ENCODE peak calls at places on chromosomes 1 and 21, in five cellular contexts. One of them, this sample, is unnamed.

GRCh38 chr1:117818456-117818855 is 111.0 kb downstream of the GDAP2 start:
- DNase-seq in fibroblast of pulmonary artery: no peak
- DNase-seq in fibroblast of mammary gland: peak
- DNase-seq in cardiac muscle cell: no peak
- DNase-seq in IMR-90: peak
- DNase-seq in this sample: no peak

GRCh38 chr1:225903623-225904022 is 14.7 kb upstream of the LEFTY1 start:
- DNase-seq in cardiac muscle cell: no peak
- DNase-seq in fibroblast of mammary gland: no peak
- DNase-seq in fibroblast of pulmonary artery: no peak
- DNase-seq in IMR-90: no peak
- DNase-seq in this sample: no peak

GRCh38 chr1:6694126-6694713 is 7.4 kb downstream of the DNAJC11 start:
- DNase-seq in fibroblast of mammary gland: no peak
- DNase-seq in IMR-90: no peak
- DNase-seq in fibroblast of pulmonary artery: no peak
- DNase-seq in cardiac muscle cell: no peak
- DNase-seq in this sample: no peak

GRCh38 chr21:31334648-31335121 is 9.4 kb downstream of the TIAM1 start:
- DNase-seq in IMR-90: no peak
- DNase-seq in cardiac muscle cell: no peak
- DNase-seq in fibroblast of mammary gland: no peak
- DNase-seq in fibroblast of pulmonary artery: no peak
- DNase-seq in this sample: no peak

GRCh38 chr1:205354259-205354904 is 2.3 kb downstream of the KLHDC8A start:
- DNase-seq in cardiac muscle cell: peak
- DNase-seq in IMR-90: peak
- DNase-seq in fibroblast of mammary gland: peak
- DNase-seq in fibroblast of pulmonary artery: peak
- DNase-seq in this sample: peak

GRCh38 chr1:15941044-15941840 is 34.7 kb downstream of the ZBTB17 start:
- DNase-seq in IMR-90: no peak
- DNase-seq in fibroblast of mammary gland: no peak
- DNase-seq in cardiac muscle cell: no peak
- DNase-seq in fibroblast of pulmonary artery: no peak
- DNase-seq in this sample: no peak

GRCh38 chr1:27127419-27127818 is 27.5 kb downstream of the SLC9A1 start:
- DNase-seq in fibroblast of pulmonary artery: no peak
- DNase-seq in fibroblast of mammary gland: no peak
- DNase-seq in IMR-90: no peak
- DNase-seq in cardiac muscle cell: no peak
- DNase-seq in this sample: no peak

GRCh38 chr1:50661626-50662025 is 238.4 kb upstream of the DMRTA2 start:
- DNase-seq in cardiac muscle cell: no peak
- DNase-seq in fibroblast of mammary gland: peak
- DNase-seq in fibroblast of pulmonary artery: no peak
- DNase-seq in IMR-90: peak
- DNase-seq in this sample: no peak

GRCh38 chr1:38151399-38151798 is 104.8 kb upstream of the POU3F1 start:
- DNase-seq in fibroblast of pulmonary artery: no peak
- DNase-seq in cardiac muscle cell: no peak
- DNase-seq in IMR-90: no peak
- DNase-seq in fibroblast of mammary gland: no peak
- DNase-seq in this sample: no peak

GRCh38 chr1:204431310-204432184 is 19.9 kb upstream of the PPP1R15B start:
- DNase-seq in IMR-90: peak
- DNase-seq in fibroblast of mammary gland: peak
- DNase-seq in cardiac muscle cell: peak
- DNase-seq in fibroblast of pulmonary artery: peak
- DNase-seq in this sample: peak

GRCh38 chr1:210233216-210233494 is 559 bp downstream of the SERTAD4 start:
- DNase-seq in IMR-90: no peak
- DNase-seq in fibroblast of mammary gland: no peak
- DNase-seq in fibroblast of pulmonary artery: no peak
- DNase-seq in cardiac muscle cell: peak
- DNase-seq in this sample: no peak

GRCh38 chr21:42654179-42654912 is 925 bp downstream of the PDE9A start:
- DNase-seq in cardiac muscle cell: no peak
- DNase-seq in IMR-90: no peak
- DNase-seq in fibroblast of mammary gland: no peak
- DNase-seq in fibroblast of pulmonary artery: no peak
- DNase-seq in this sample: no peak

GRCh38 chr21:32279377-32279680 is 480 bp upstream of the MIS18A start:
- DNase-seq in fibroblast of pulmonary artery: no peak
- DNase-seq in cardiac muscle cell: no peak
- DNase-seq in fibroblast of mammary gland: no peak
- DNase-seq in IMR-90: no peak
- DNase-seq in this sample: no peak

GRCh38 chr1:240091614-240092300 is at the start of gene FMN2:
- DNase-seq in fibroblast of mammary gland: no peak
- DNase-seq in cardiac muscle cell: peak
- DNase-seq in fibroblast of pulmonary artery: no peak
- DNase-seq in IMR-90: peak
- DNase-seq in this sample: peak

DNA sequence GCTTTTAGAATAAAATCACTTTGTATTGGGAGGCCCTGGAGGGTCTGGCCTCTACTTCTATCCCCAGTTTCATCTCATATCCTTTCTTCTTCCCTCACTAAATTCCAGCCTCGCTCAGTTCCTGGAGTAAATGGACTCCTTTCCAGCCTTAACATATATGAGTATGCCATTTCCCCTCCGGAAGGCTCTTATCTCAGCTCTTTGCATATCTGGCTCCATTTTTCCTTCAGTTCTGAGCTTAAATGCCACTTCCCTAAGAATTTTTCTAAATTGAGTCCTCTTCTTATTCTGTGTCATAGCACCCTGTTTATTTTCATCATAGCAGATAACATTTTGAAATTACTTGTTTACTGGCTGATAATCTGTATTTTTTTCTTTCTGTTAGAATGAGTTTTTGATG is 20.2 kb upstream of the DUSP10 start:
- DNase-seq in cardiac muscle cell: peak
- DNase-seq in fibroblast of pulmonary artery: peak
- DNase-seq in IMR-90: no peak
- DNase-seq in fibroblast of mammary gland: no peak
- DNase-seq in this sample: no peak
- H3K4me3 ChIP-seq in cardiac muscle cell: no peak
- H3K4me3 ChIP-seq in fibroblast of pulmonary artery: no peak
- H3K4me3 ChIP-seq in IMR-90: no peak
- H3K4me3 ChIP-seq in fibroblast of mammary gland: no peak
- H3K4me3 ChIP-seq in this sample: no peak

DNA sequence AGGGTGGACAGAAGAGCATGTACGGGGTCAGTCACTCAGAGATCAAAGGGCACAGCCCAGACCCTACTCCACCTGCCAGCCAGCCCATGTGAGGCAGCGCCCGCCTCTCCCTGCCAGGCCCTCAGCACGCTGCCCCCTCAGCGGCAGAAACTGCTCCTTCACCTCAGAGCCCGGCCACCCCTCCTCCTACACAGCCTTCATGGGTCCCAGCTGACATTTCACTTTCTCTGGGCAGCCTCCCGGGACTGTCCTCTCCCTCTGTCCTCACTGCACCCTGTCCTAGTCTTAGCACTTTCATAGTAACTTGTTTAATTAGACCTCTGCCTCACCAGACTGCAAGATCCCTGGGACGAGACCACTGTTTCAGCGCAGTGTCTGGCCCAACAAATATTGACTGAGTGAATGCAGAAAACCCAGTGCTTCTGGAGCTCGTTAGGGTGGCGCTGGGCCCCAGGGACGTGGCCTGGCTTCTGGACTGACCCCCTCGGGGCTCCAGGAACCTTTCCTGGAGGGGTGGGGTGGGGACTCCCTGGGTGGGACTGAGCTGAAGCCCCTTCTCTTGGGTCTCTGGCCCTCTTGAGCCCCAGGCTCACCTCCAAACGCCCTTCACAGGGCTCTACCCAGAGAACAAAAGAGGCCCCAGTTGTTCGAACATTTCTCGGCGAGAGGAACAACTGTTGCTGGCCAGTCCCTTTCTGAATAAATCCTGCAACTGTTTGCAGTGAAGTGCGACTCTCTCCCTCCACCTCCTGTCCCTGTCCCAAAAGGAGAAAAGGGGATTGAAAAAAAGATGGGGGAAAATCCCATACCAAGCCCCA is 114.9 kb downstream of the CASZ1 start:
- DNase-seq in IMR-90: no peak
- DNase-seq in fibroblast of mammary gland: no peak
- DNase-seq in cardiac muscle cell: no peak
- DNase-seq in fibroblast of pulmonary artery: no peak
- DNase-seq in this sample: no peak
- H3K4me3 ChIP-seq in IMR-90: no peak
- H3K4me3 ChIP-seq in fibroblast of mammary gland: no peak
- H3K4me3 ChIP-seq in cardiac muscle cell: no peak
- H3K4me3 ChIP-seq in fibroblast of pulmonary artery: no peak
- H3K4me3 ChIP-seq in this sample: no peak

GRCh38 chr1:25616932-25617625 is 488 bp downstream of the MAN1C1 start:
- DNase-seq in fibroblast of mammary gland: no peak
- DNase-seq in fibroblast of pulmonary artery: no peak
- DNase-seq in IMR-90: no peak
- DNase-seq in cardiac muscle cell: no peak
- DNase-seq in this sample: no peak

GRCh38 chr1:25620211-25620610 is 3.6 kb downstream of the MAN1C1 start:
- DNase-seq in fibroblast of pulmonary artery: no peak
- DNase-seq in fibroblast of mammary gland: no peak
- DNase-seq in cardiac muscle cell: no peak
- DNase-seq in IMR-90: no peak
- DNase-seq in this sample: no peak

GRCh38 chr1:25617626-25618432 is 1.2 kb downstream of the MAN1C1 start:
- DNase-seq in cardiac muscle cell: no peak
- DNase-seq in IMR-90: no peak
- DNase-seq in fibroblast of mammary gland: no peak
- DNase-seq in fibroblast of pulmonary artery: no peak
- DNase-seq in this sample: no peak

GRCh38 chr1:25619101-25619890 is 2.7 kb downstream of the MAN1C1 start:
- DNase-seq in cardiac muscle cell: peak
- DNase-seq in IMR-90: peak
- DNase-seq in fibroblast of mammary gland: no peak
- DNase-seq in fibroblast of pulmonary artery: peak
- DNase-seq in this sample: no peak

DNA sequence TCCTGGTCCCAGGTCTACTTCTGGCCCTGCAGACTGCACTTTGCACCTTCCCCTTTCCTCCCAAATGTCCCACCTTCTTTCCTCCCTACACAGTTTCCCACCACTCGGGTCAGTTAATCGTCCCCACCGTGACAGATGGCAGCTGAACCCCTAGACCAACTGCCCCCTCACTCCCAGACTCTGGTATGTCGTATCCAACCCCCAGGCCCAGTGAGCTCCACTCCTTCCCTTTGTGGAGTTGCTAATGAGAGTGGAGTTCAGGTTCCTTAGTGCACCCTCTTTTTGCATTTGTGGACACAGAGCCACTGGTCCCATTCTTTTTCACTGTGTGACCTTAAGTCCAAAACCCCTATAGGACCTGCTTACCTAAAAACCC is 1.8 kb downstream of the MAN1C1 start:
- DNase-seq in fibroblast of mammary gland: no peak
- DNase-seq in cardiac muscle cell: no peak
- DNase-seq in IMR-90: no peak
- DNase-seq in fibroblast of pulmonary artery: no peak
- DNase-seq in this sample: no peak
- H3K4me3 ChIP-seq in fibroblast of mammary gland: peak
- H3K4me3 ChIP-seq in cardiac muscle cell: peak
- H3K4me3 ChIP-seq in IMR-90: peak
- H3K4me3 ChIP-seq in fibroblast of pulmonary artery: no peak
- H3K4me3 ChIP-seq in this sample: no peak

GRCh38 chr1:112849967-112850641 is 105.9 kb downstream of the SLC16A1 start:
- DNase-seq in IMR-90: no peak
- DNase-seq in fibroblast of mammary gland: no peak
- DNase-seq in cardiac muscle cell: no peak
- DNase-seq in fibroblast of pulmonary artery: no peak
- DNase-seq in this sample: no peak
- H3K4me3 ChIP-seq in IMR-90: peak
- H3K4me3 ChIP-seq in fibroblast of mammary gland: peak
- H3K4me3 ChIP-seq in cardiac muscle cell: peak
- H3K4me3 ChIP-seq in fibroblast of pulmonary artery: peak
- H3K4me3 ChIP-seq in this sample: no peak

GRCh38 chr1:228148971-228149340 is 774 bp upstream of the GJC2 start:
- DNase-seq in fibroblast of pulmonary artery: no peak
- DNase-seq in cardiac muscle cell: no peak
- DNase-seq in IMR-90: no peak
- DNase-seq in fibroblast of mammary gland: no peak
- DNase-seq in this sample: no peak

GRCh38 chr1:228150458-228151169 is 884 bp downstream of the GJC2 start:
- DNase-seq in fibroblast of pulmonary artery: peak
- DNase-seq in cardiac muscle cell: peak
- DNase-seq in IMR-90: peak
- DNase-seq in fibroblast of mammary gland: peak
- DNase-seq in this sample: no peak

GRCh38 chr1:228149341-228150020 is at the start of gene GJC2:
- DNase-seq in IMR-90: peak
- DNase-seq in fibroblast of pulmonary artery: peak
- DNase-seq in cardiac muscle cell: peak
- DNase-seq in fibroblast of mammary gland: no peak
- DNase-seq in this sample: no peak

GRCh38 chr1:228151170-228151513 is 1.4 kb downstream of the GJC2 start:
- DNase-seq in fibroblast of pulmonary artery: no peak
- DNase-seq in cardiac muscle cell: no peak
- DNase-seq in fibroblast of mammary gland: no peak
- DNase-seq in IMR-90: no peak
- DNase-seq in this sample: no peak

GRCh38 chr1:228150021-228150457 is 309 bp downstream of the GJC2 start:
- DNase-seq in IMR-90: no peak
- DNase-seq in cardiac muscle cell: no peak
- DNase-seq in fibroblast of pulmonary artery: no peak
- DNase-seq in fibroblast of mammary gland: no peak
- DNase-seq in this sample: no peak
- H3K4me3 ChIP-seq in IMR-90: no peak
- H3K4me3 ChIP-seq in cardiac muscle cell: no peak
- H3K4me3 ChIP-seq in fibroblast of pulmonary artery: no peak
- H3K4me3 ChIP-seq in fibroblast of mammary gland: no peak
- H3K4me3 ChIP-seq in this sample: no peak

DNA sequence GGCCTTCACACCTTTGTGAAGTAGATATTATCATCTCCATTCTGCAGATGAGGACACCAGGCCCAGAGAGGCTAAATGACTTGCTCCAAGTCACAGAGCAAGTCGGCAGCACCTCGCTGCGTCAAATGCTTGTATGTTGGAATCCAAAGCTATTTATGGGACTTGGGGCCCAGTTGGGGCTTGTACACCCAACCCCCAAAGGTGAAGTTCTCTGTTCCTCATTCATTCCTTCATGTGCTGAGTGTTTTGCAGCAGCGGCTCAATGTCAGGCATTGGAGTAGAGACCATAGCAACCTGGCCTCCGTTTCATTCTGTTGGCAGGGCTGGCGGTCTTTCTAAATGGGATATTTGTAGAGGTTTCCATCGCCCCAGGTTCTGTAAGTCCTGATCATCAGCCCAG is 113.4 kb upstream of the SLC25A33 start:
- DNase-seq in cardiac muscle cell: no peak
- DNase-seq in fibroblast of mammary gland: no peak
- DNase-seq in fibroblast of pulmonary artery: no peak
- DNase-seq in IMR-90: no peak
- DNase-seq in this sample: no peak
- H3K4me3 ChIP-seq in cardiac muscle cell: no peak
- H3K4me3 ChIP-seq in fibroblast of mammary gland: no peak
- H3K4me3 ChIP-seq in fibroblast of pulmonary artery: no peak
- H3K4me3 ChIP-seq in IMR-90: no peak
- H3K4me3 ChIP-seq in this sample: no peak

DNA sequence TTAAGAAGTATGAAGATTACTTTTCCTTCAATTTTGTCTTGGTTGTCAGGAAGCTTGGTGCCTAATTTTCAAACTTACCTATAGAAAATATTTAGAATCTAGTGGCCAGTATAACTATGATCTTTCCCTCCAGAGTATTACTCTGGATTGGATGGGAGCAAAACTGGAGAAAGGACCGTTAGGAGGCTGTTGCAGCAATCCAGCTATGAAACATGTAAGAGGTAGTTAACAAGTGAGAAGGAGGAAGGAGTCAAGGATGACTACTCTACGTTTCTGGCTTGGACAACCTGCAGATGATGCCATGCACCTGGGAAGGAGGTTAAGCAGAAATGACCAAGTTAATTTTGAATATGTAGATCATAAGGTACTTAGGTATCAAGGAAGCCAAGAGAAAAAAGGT is 3.5 kb upstream of the ACP6 start:
- DNase-seq in cardiac muscle cell: peak
- DNase-seq in IMR-90: no peak
- DNase-seq in fibroblast of pulmonary artery: no peak
- DNase-seq in fibroblast of mammary gland: no peak
- DNase-seq in this sample: no peak
- H3K4me3 ChIP-seq in cardiac muscle cell: no peak
- H3K4me3 ChIP-seq in IMR-90: no peak
- H3K4me3 ChIP-seq in fibroblast of pulmonary artery: no peak
- H3K4me3 ChIP-seq in fibroblast of mammary gland: no peak
- H3K4me3 ChIP-seq in this sample: no peak

This sample was measured in Jurkat, Clone E6-1.